ENCODE peak calls at places on chromosomes 1 and 21, in four cellular contexts. D, P, O and G are unnamed samples.

GRCh38 chr1:93021539-93022134 is 57.4 kb upstream of the MTF2 start:
- DNase-seq in D (peak), O (peak), P (peak), G (no peak)

GRCh38 chr1:46520063-46520911 is 30.7 kb downstream of the DMBX1 start:
- DNase-seq in P (peak), O (no peak), D (peak), G (no peak)

GRCh38 chr1:245874942-245875580 is 632.0 kb downstream of the SMYD3 start:
- DNase-seq in D (peak), O (peak), P (peak), G (no peak)

GRCh38 chr1:31575373-31576140 is 758 bp upstream of the TINAGL1 start:
- DNase-seq in D (no peak), O (no peak), P (peak), G (no peak)

GRCh38 chr1:92804721-92805169 is 19.8 kb upstream of the EVI5 start:
- DNase-seq in D (peak), O (peak), P (peak), G (no peak)

GRCh38 chr1:178501705-178502329 is 5.1 kb upstream of the CLEC20A start:
- DNase-seq in D (peak), O (peak), P (peak), G (peak)

GRCh38 chr21:41086551-41086950 is 81.4 kb upstream of the BACE2 start:
- DNase-seq in O (no peak), P (no peak), D (no peak), G (no peak)

GRCh38 chr1:4527819-4528218 is 126.6 kb upstream of the AJAP1 start:
- DNase-seq in P (no peak), D (no peak), O (no peak), G (no peak)

GRCh38 chr1:8423134-8423701 is 105.3 kb downstream of the SLC45A1 start:
- DNase-seq in P (no peak), D (no peak), O (no peak), G (no peak)

GRCh38 chr1:145720878-145721671 is 1.8 kb downstream of the CD160 start:
- DNase-seq in D (peak), P (peak), O (peak), G (no peak)

GRCh38 chr1:100930494-100930893 is 34.6 kb downstream of the SLC30A7 start:
- DNase-seq in D (no peak), O (no peak), P (no peak), G (no peak)

GRCh38 chr1:28761189-28761588 is 24.4 kb downstream of the YTHDF2 start:
- DNase-seq in D (no peak), P (no peak), O (no peak), G (no peak)

GRCh38 chr1:25037174-25038074 is 107.3 kb upstream of the RUNX3 start:
- DNase-seq in D (peak), O (peak), P (peak), G (no peak)

GRCh38 chr1:57131701-57132394 is 166.0 kb upstream of the C8B start:
- DNase-seq in D (peak), O (no peak), P (no peak), G (no peak)

GRCh38 chr21:35116777-35117176 is 67.7 kb upstream of the RUNX1 start:
- DNase-seq in P (no peak), O (no peak), D (no peak), G (no peak)

GRCh38 chr1:155226188-155226909 is 17.9 kb downstream of the MTX1 start:
- DNase-seq in D (peak), O (peak), P (peak), G (no peak)

GRCh38 chr1:8351693-8352470 is 34.0 kb downstream of the SLC45A1 start:
- DNase-seq in O (no peak), P (peak), D (no peak), G (no peak)

GRCh38 chr1:167460836-167461235 is 57.5 kb downstream of the CD247 start:
- DNase-seq in P (no peak), O (no peak), D (no peak), G (no peak)

GRCh38 chr1:246787781-246788513 is 63.7 kb downstream of the SCCPDH start:
- DNase-seq in D (no peak), O (no peak), P (no peak), G (no peak)

DNA sequence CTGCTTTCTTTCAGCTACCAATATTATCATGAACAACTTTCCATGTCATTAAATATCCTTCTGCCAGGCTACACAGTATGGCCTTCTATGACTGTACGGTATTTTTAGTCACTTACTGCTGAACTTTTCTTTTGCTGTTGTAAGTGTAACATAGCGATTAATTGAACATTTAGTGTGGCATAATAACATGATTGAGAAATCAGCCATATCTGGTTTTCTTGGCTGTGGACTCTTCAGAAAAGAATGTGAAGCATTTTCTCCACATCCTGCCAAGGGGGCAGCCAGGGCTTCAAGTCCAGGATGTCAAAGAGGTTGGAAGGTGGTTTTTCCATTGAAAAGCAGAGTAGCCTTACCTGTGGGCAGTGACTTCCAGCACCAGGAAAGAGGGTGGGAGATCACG is 8.8 kb upstream of the AHCYL1 start:
- DNase-seq in D (peak), O (peak), P (no peak), G (no peak)
- TF ChIP-seq FOS in D (peak), O (peak), P (no peak), G (no peak)

GRCh38 chr1:105000793-105001192 is 1251.1 kb downstream of the AMY1C start:
- DNase-seq in P (no peak), D (no peak), O (no peak), G (no peak)
- TF ChIP-seq FOS in P (no peak), D (no peak), O (no peak), G (no peak)

DNA sequence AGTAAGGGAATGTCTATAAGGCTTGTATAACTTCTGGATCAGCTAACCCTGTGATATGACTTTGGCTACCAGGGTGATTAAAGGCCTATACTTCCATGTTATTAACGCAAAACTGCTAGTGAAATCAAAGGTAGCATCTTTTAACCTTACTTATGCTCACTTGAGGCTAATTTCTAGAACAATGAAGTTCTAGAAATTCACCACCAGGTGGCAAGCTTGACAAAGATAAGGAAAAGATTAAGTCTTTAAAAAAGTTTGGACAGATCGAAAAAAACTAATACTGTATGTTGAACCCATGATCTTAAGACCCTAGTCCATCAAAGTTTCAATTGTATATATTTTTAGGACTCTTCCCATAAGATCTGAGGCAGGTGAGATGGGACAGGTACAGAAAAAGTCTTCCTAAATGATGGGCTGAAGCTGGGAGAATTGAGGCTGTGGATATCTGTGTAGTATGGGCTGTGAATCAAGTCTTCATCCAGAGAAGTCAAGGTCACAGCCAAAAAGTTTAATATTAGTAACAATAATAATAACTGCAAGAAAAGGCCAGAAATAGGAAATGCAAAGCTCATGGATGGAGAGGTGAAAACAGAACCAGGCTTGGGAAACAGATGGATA is 18.8 kb downstream of the KYAT3 start:
- DNase-seq in O (peak), P (peak), D (peak), G (no peak)
- TF ChIP-seq FOS in O (no peak), P (no peak), D (no peak), G (no peak)

GRCh38 chr21:16195896-16196443 is 466.2 kb downstream of the USP25 start:
- DNase-seq in D (no peak), P (no peak), O (peak), G (no peak)
- TF ChIP-seq FOS in D (no peak), P (no peak), O (no peak), G (no peak)

GRCh38 chr1:10337436-10337835 is 61.4 kb upstream of the PGD start:
- DNase-seq in O (no peak), D (no peak), P (no peak), G (no peak)

GRCh38 chr1:10339036-10339567 is 59.8 kb upstream of the PGD start:
- DNase-seq in D (no peak), P (no peak), O (peak), G (no peak)

GRCh38 chr1:10338611-10339010 is 60.3 kb upstream of the PGD start:
- DNase-seq in P (no peak), O (no peak), D (no peak), G (no peak)

GRCh38 chr1:10339815-10340214 is 59.0 kb upstream of the PGD start:
- DNase-seq in O (peak), P (peak), D (peak), G (no peak)

DNA sequence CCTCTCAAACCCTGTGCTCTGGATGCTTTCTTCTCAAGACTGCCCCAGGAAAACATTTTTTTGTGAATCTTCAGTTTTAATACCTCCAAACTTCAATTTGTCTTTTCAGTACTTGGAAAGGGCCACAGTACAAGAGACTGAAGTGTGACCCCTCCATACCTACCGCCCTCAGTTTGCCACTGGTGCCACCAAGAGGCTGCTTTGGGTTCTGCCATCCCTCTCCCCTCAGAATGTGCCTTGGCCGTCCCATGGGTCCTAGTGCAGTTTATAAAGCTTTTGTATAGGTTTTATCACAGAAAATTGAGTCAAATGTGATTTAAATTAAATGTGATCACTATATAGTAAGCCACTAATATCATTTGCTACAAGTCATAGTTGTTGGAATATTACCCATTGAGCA is 60.8 kb upstream of the PGD start:
- DNase-seq in D (peak), O (peak), P (peak), G (no peak)
- TF ChIP-seq FOS in D (no peak), O (no peak), P (no peak), G (no peak)